ENCODE peak calls at places on chromosomes 4 and X, in six cellular contexts. G is HCT116, U is H9, D is mammary epithelial cell, K is GM23248, E is HepG2. A is an unnamed sample. For H3K9me3 and H3K4me1, the result is how much of the 10 kb centered on the place peaks cover.

GRCh38 chr4:112900416-112900815 is 149.0 kb upstream of the ANK2 start:
- DNase-seq in K (no peak), E (peak), D (no peak), U (no peak), G (no peak), A (no peak)

GRCh38 chrX:1442724-1443367 is 9.9 kb downstream of the ASMTL start:
- DNase-seq in G (no peak), D (no peak), E (no peak), K (no peak), U (peak), A (no peak)

GRCh38 chr4:26296021-26296420 is 24.8 kb upstream of the RBPJ start:
- DNase-seq in U (no peak), D (no peak), E (no peak), K (no peak), G (no peak), A (no peak)

GRCh38 chrX:153649915-153650782 is 3.1 kb downstream of the DUSP9 start:
- DNase-seq in G (no peak), K (no peak), U (peak), D (no peak), E (no peak), A (no peak)

GRCh38 chr4:168648929-168649328 is 152.1 kb downstream of the PALLD start:
- DNase-seq in K (peak), D (peak), U (no peak), E (no peak), G (no peak), A (no peak)

GRCh38 chrX:51825432-51825831 is 68.0 kb upstream of the MAGED1 start:
- DNase-seq in D (peak), U (no peak), G (no peak), E (no peak), K (no peak), A (no peak)

GRCh38 chr4:165060938-165061337 is 7.3 kb downstream of the TRIM75 start:
- DNase-seq in K (peak), D (no peak), G (no peak), E (no peak), U (no peak), A (no peak)

GRCh38 chrX:69136546-69137331 is 28.5 kb downstream of the PJA1 start:
- DNase-seq in U (peak), G (no peak), D (no peak), K (no peak), E (no peak), A (peak)

GRCh38 chrX:1442016-1442665 is 10.6 kb downstream of the ASMTL start:
- DNase-seq in E (no peak), D (no peak), K (no peak), U (peak), G (no peak), A (no peak)

GRCh38 chr4:141705747-141706377 is 69.5 kb downstream of the IL15 start:
- DNase-seq in E (no peak), G (no peak), K (no peak), U (no peak), D (no peak), A (no peak)

GRCh38 chr4:131001371-131001770 is 1905.4 kb downstream of the C4orf33 start:
- DNase-seq in K (no peak), G (no peak), U (no peak), D (peak), E (no peak), A (no peak)

GRCh38 chr4:66294626-66295025 is 624.3 kb upstream of the EPHA5 start:
- DNase-seq in U (no peak), D (peak), E (no peak), G (no peak), K (no peak), A (peak)

GRCh38 chr4:185993328-185993973 is 75.5 kb upstream of the TLR3 start:
- DNase-seq in K (no peak), D (no peak), E (no peak), G (no peak), U (no peak), A (no peak)

GRCh38 chrX:42497356-42497755 is 280.6 kb downstream of the PPP1R2C start:
- DNase-seq in D (no peak), E (no peak), K (no peak), G (no peak), U (no peak), A (no peak)

DNA sequence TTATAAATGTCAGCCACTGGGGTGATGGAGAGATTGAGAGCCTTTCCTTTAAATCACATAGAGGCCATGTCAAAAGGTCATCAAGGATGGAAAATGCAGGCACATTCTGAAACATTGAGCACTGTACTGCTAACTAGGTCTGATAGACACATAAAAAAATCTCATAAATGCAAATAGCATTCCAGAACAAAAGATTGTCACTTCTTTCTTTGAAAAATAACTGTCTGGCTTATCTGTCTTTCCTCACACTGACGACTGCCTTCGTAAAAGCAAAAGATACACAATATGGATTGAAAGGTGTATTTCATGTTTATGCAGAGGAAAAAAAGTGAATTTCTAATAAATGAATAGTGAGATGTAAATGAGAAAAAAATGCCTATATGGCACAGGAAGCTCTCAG is 59.9 kb downstream of the PABPC4L start:
- DNase-seq in U (no peak), E (no peak), D (no peak), K (no peak), G (no peak), A (no peak)
- H3K9ac ChIP-seq in U (no peak), E (no peak), D (no peak), K (no peak), G (no peak), A (no peak)

DNA sequence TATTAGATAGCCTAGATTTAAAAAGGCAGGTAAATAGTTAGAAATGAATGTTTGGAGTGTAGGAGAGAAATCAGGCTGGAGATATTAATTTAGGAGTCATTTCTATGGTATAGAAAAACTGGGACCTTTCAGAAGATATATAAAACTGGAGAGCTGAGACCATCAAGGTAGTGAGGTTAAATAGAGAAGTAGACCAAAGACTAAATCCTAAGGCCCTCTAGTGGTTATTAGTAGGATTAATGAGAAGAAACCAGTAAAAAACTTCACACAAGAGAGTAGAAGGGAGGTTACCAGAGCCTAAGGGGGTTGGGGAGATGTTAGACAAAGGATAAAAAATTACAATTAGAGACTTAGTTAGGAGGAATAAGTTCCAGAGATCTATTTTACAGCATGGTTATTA is 351.0 kb upstream of the SPANXN1 start:
- DNase-seq in D (peak), E (no peak), U (no peak), G (no peak), K (peak), A (no peak)
- H3K9me3 ChIP-seq in D (under half), E (under half), U (under half), G (under half), K (under half), A (under half)

GRCh38 chr4:52712172-52712990 is 38.8 kb downstream of the ERVMER34-1 start:
- DNase-seq in D (peak), K (peak), U (peak), G (peak), E (peak), A (peak)

GRCh38 chr4:52711271-52711670 is 40.0 kb downstream of the ERVMER34-1 start:
- DNase-seq in U (no peak), K (no peak), G (no peak), E (no peak), D (no peak), A (no peak)

GRCh38 chr4:52712991-52713275 is 38.3 kb downstream of the ERVMER34-1 start:
- DNase-seq in D (no peak), U (no peak), G (no peak), E (no peak), K (no peak), A (no peak)

GRCh38 chr4:52713456-52713937 is 37.7 kb downstream of the ERVMER34-1 start:
- DNase-seq in U (no peak), G (no peak), K (no peak), E (peak), D (no peak), A (no peak)

GRCh38 chr4:52711834-52712171 is 39.4 kb downstream of the ERVMER34-1 start:
- DNase-seq in G (no peak), U (no peak), K (no peak), E (no peak), D (no peak), A (no peak)
- H3K4me1 ChIP-seq in G (under half), U (under half), K (under half), E (under half), D (under half), A (under half)

GRCh38 chr4:51895816-51896408 is 53.0 kb downstream of the DCUN1D4 start:
- DNase-seq in G (peak), U (peak), E (peak), K (peak), D (peak), A (peak)
- H3K9ac ChIP-seq in G (no peak), U (no peak), E (no peak), K (peak), D (no peak), A (no peak)

DNA sequence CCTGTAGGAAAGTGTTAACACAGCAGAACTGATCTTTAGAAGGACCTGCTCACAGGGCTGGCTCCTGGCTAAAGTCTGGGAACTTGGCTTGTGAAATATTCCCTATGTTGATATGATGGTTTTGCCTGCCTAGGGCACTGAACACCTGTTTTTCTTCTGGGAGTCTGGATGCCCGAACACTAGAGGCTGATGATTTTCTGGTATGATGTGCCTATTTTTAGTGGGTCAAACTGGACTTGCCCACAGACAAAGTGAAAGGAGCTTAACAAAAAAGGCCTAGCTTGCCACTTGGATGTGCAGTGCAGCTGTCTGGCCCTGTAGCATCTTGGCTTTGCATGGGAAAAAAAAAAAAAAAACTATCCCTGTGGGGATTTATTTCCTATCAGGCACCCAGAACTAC is 39.1 kb downstream of the ZNF674 start:
- DNase-seq in G (no peak), D (no peak), K (no peak), E (no peak), U (no peak), A (no peak)
- H3K9me3 ChIP-seq in G (under half), D (under half), K (under half), E (under half), U (under half), A (under half)

DNA sequence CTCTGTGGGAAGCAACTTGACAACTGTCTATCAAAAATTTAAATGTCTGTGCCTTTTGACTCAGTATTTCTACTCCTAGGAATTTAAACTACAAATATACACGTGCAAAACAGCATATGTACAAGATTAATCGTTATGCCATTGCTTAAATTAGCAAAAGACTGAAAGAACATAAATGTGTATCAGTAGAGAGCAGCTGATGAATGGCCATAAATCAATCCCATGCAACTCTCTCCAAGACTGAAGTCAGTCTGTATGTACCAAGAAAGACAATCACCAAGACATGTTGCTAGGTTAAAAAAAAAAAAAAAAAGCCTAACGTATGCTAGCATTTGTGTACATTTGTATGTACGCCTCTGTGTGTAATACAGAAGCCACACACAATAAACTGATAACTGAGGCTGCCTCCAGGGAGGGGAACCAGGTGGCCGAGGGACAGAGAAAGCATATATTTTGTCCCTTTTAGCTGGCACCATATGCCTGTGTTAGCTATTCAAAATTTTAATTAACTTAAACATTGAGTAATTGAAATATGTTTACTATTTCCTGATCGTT is 130.7 kb downstream of the SH3KBP1 start:
- DNase-seq in K (no peak), E (no peak), D (no peak), U (no peak), G (no peak), A (no peak)
- H3K4me1 ChIP-seq in K (under half), E (under half), D (under half), U (under half), G (under half), A (under half)

A was measured in neuronal stem cell.